ENCODE peak calls at places on chromosomes 6 and 20, in six cellular contexts. E is GM12878, K is SK-N-SH, V is K562, Y is HepG2, D is H1. X is an unnamed sample.

GRCh38 chr20:37417857-37418501 is 72.0 kb downstream of the SRC start:
- DNase-seq in Y (no peak), K (no peak), D (no peak), V (no peak), E (no peak), X (no peak)

GRCh38 chr6:88294702-88295101 is 128.6 kb upstream of the CNR1 start:
- DNase-seq in E (no peak), V (no peak), D (no peak), K (no peak), Y (no peak), X (no peak)

GRCh38 chr20:51402201-51402600 is 140.3 kb downstream of the NFATC2 start:
- DNase-seq in D (no peak), K (no peak), V (no peak), Y (no peak), E (no peak), X (no peak)

GRCh38 chr20:34541917-34542316 is 16.6 kb upstream of the MAP1LC3A start:
- DNase-seq in V (no peak), E (no peak), K (no peak), D (no peak), Y (no peak), X (no peak)

GRCh38 chr6:4931530-4932505 is 72.0 kb downstream of the RPP40 start:
- DNase-seq in E (no peak), Y (peak; percentile 74), V (no peak), K (no peak), D (no peak), X (peak; percentile 68)

GRCh38 chr6:69758214-69758613 is 38.6 kb downstream of the LMBRD1 start:
- DNase-seq in E (no peak), K (no peak), Y (no peak), D (no peak), V (peak; percentile 41), X (no peak)

GRCh38 chr6:152151930-152152329 is 344.4 kb downstream of the ESR1 start:
- DNase-seq in V (no peak), E (no peak), D (no peak), K (peak; percentile 55), Y (no peak), X (no peak)

GRCh38 chr6:2120912-2121311 is 124.5 kb downstream of the GMDS start:
- DNase-seq in E (no peak), Y (no peak), K (no peak), D (no peak), V (no peak), X (no peak)

GRCh38 chr6:54916858-54917257 is 70.3 kb downstream of the FAM83B start:
- DNase-seq in Y (no peak), E (no peak), D (no peak), V (no peak), K (no peak), X (peak; percentile 15)

GRCh38 chr20:7010584-7010983 is 243.1 kb downstream of the BMP2 start:
- DNase-seq in V (no peak), K (no peak), E (no peak), D (no peak), Y (no peak), X (no peak)

GRCh38 chr6:10487668-10488327 is 33.4 kb upstream of the GCNT2 start:
- DNase-seq in E (no peak), D (peak; percentile 25), V (no peak), Y (no peak), K (peak; percentile 30), X (no peak)

GRCh38 chr6:2197177-2197671 is 48.2 kb downstream of the GMDS start:
- DNase-seq in Y (no peak), V (no peak), E (no peak), D (no peak), K (no peak), X (no peak)

GRCh38 chr20:64035066-64035932 is 683 bp upstream of the C20orf204 start:
- DNase-seq in E (peak; percentile 59), V (no peak), D (no peak), K (no peak), Y (no peak), X (no peak)

GRCh38 chr6:109527989-109528388 is 45.0 kb upstream of the ZBTB24 start:
- DNase-seq in Y (peak; percentile 20), D (no peak), V (peak; percentile 42), K (no peak), E (no peak), X (peak; percentile 10)

GRCh38 chr6:74705451-74705850 is 500.4 kb downstream of the COL12A1 start:
- DNase-seq in Y (no peak), E (no peak), D (no peak), V (no peak), K (no peak), X (no peak)

GRCh38 chr20:19552144-19552895 is 205.7 kb upstream of the RIN2 start:
- DNase-seq in V (no peak), D (peak; percentile 44), Y (peak; percentile 12), E (no peak), K (no peak), X (peak; percentile 19)

GRCh38 chr6:37690964-37691735 is 6.5 kb downstream of the MDGA1 start:
- DNase-seq in K (no peak), D (no peak), V (no peak), E (no peak), Y (no peak), X (no peak)

GRCh38 chr6:151372164-151372563 is 19.2 kb downstream of the ZBTB2 start:
- DNase-seq in Y (no peak), V (no peak), E (no peak), D (no peak), K (no peak), X (no peak)

GRCh38 chr20:17613328-17614175 is 43.7 kb downstream of the DSTN start:
- DNase-seq in Y (no peak), D (no peak), V (no peak), E (no peak), K (peak; percentile 9), X (no peak)

GRCh38 chr6:90079555-90080490 is 185.6 kb downstream of the GJA10 start:
- DNase-seq in K (no peak), V (no peak), D (no peak), Y (no peak), E (no peak), X (no peak)

GRCh38 chr6:113774122-113774835 is 82.9 kb upstream of the MARCKS start:
- DNase-seq in D (no peak), E (no peak), Y (no peak), V (no peak), K (no peak), X (peak; percentile 37)

GRCh38 chr6:43107344-43108062 is 31.4 kb downstream of the PTK7 start:
- DNase-seq in E (no peak), V (no peak), D (no peak), K (no peak), Y (no peak), X (no peak)

GRCh38 chr6:161890133-161890833 is 616.4 kb upstream of the AGPAT4 start:
- DNase-seq in K (no peak), D (no peak), E (no peak), V (no peak), Y (no peak), X (no peak)

GRCh38 chr6:147510949-147511590 is 2.6 kb downstream of the SAMD5 start:
- DNase-seq in K (no peak), D (no peak), V (peak; percentile 36), Y (peak; percentile 13), E (no peak), X (no peak)

GRCh38 chr6:114142256-114142655 is 171.3 kb upstream of the HDAC2 start:
- DNase-seq in D (no peak), Y (no peak), E (no peak), V (no peak), K (no peak), X (no peak)

GRCh38 chr20:58192567-58192966 is 35.9 kb downstream of the ANKRD60 start:
- DNase-seq in E (no peak), D (no peak), Y (no peak), V (peak; percentile 47), K (peak; percentile 65), X (no peak)

GRCh38 chr6:75208564-75209431 is 2.9 kb upstream of the COL12A1 start:
- DNase-seq in Y (peak; percentile 58), K (peak; percentile 71), D (no peak), V (peak; percentile 70), E (peak; percentile 23), X (peak; percentile 49)

GRCh38 chr20:13022401-13023170 is 13.8 kb downstream of the SPTLC3 start:
- DNase-seq in E (no peak), K (no peak), V (no peak), D (no peak), Y (no peak), X (no peak)
- TF ChIP-seq CHD2 in E (no peak), K (no peak), V (no peak), D (no peak), Y (no peak), X (no peak)

GRCh38 chr6:166554316-166554715 is 32.2 kb downstream of the RAMACL start:
- DNase-seq in K (no peak), E (no peak), D (no peak), Y (no peak), V (no peak), X (no peak)
- TF ChIP-seq CHD2 in K (no peak), E (no peak), D (no peak), Y (no peak), V (no peak), X (no peak)

GRCh38 chr6:44301106-44301505 is 12.0 kb downstream of the AARS2 start:
- DNase-seq in D (no peak), V (no peak), Y (no peak), K (no peak), E (no peak), X (no peak)
- TF ChIP-seq CHD2 in D (no peak), V (no peak), Y (no peak), K (no peak), E (no peak), X (no peak)

GRCh38 chr6:3294921-3295871 is 36.4 kb downstream of the PSMG4 start:
- DNase-seq in V (no peak), E (no peak), D (no peak), K (peak; percentile 52), Y (peak; percentile 25), X (peak; percentile 16)
- TF ChIP-seq CHD2 in V (no peak), E (no peak), D (no peak), K (no peak), Y (no peak), X (no peak)

GRCh38 chr6:155262655-155263054 is 1.2 kb upstream of the CLDN20 start:
- DNase-seq in D (no peak), K (no peak), V (no peak), Y (no peak), E (no peak), X (no peak)

GRCh38 chr6:155259202-155259601 is 4.6 kb upstream of the CLDN20 start:
- DNase-seq in V (no peak), Y (no peak), K (no peak), D (no peak), E (no peak), X (no peak)

GRCh38 chr6:155259897-155260296 is 3.9 kb upstream of the CLDN20 start:
- DNase-seq in K (no peak), V (no peak), E (no peak), Y (no peak), D (no peak), X (no peak)

GRCh38 chr6:155260686-155261085 is 3.1 kb upstream of the CLDN20 start:
- DNase-seq in D (no peak), V (no peak), Y (no peak), E (peak; percentile 30), K (no peak), X (no peak)

GRCh38 chr6:155261146-155261900 is 2.5 kb upstream of the CLDN20 start:
- DNase-seq in V (no peak), K (no peak), Y (peak; percentile 30), D (no peak), E (no peak), X (no peak)
- TF ChIP-seq CHD2 in V (no peak), K (no peak), Y (no peak), D (no peak), E (no peak), X (no peak)

GRCh38 chr6:67563671-67564070 is 1071.4 kb upstream of the ADGRB3 start:
- DNase-seq in K (no peak), V (no peak), E (no peak), D (no peak), Y (no peak), X (no peak)
- TF ChIP-seq CHD2 in K (no peak), V (no peak), E (no peak), D (no peak), Y (no peak), X (no peak)